ENCODE peak calls at places on chromosomes 1 and 21, in ten cellular contexts. W is effector memory CD4-positive, alpha-beta T cell; S is heart left ventricle; E is naive thymus-derived CD4-positive, alpha-beta T cell; G is mesendoderm; F is heart right ventricle; C is RWPE2; Q is sigmoid colon; M is aorta; N is GM23338. D is an unnamed sample.

GRCh38 chr1:22326372-22326915 is 125.2 kb upstream of the ZBTB40 start:
- DNase-seq in S (no peak), W (no peak), M (no peak), N (no peak), C (no peak), Q (no peak), F (no peak), E (no peak), G (no peak), D (no peak)

GRCh38 chr1:187433598-187433997 is 604.8 kb downstream of the PLA2G4A start:
- DNase-seq in E (no peak), Q (no peak), S (no peak), N (no peak), M (no peak), W (no peak), C (no peak), F (no peak), G (no peak), D (no peak)

GRCh38 chr1:157193702-157194391 is 55.7 kb upstream of the ETV3 start:
- DNase-seq in M (peak; percentile 67), S (no peak), C (no peak), Q (no peak), G (peak; percentile 83), F (peak; percentile 17), W (no peak), N (peak; percentile 91), E (peak; percentile 30), D (peak; percentile 77)

GRCh38 chr1:78543941-78544630 is 53.3 kb downstream of the PTGFR start:
- DNase-seq in C (no peak), Q (no peak), N (no peak), F (no peak), G (no peak), E (no peak), S (no peak), M (no peak), W (no peak), D (no peak)

GRCh38 chr21:25934130-25934529 is 199.4 kb downstream of the GABPA start:
- DNase-seq in N (no peak), C (no peak), F (no peak), G (no peak), E (no peak), Q (no peak), W (no peak), S (no peak), M (no peak), D (no peak)

GRCh38 chr1:89781494-89782126 is 39.2 kb upstream of the LRRC8D start:
- DNase-seq in W (peak; percentile 36), Q (no peak), S (no peak), N (no peak), C (no peak), E (peak; percentile 70), M (no peak), F (no peak), G (no peak), D (no peak)

GRCh38 chr1:168972887-168973286 is 133.6 kb upstream of the ATP1B1 start:
- DNase-seq in C (no peak), M (no peak), F (no peak), E (no peak), S (no peak), G (no peak), N (no peak), W (no peak), Q (no peak), D (no peak)

GRCh38 chr1:99218999-99219398 is 45.3 kb upstream of the PLPPR4 start:
- DNase-seq in S (no peak), G (no peak), Q (no peak), C (no peak), F (no peak), N (no peak), W (no peak), E (no peak), M (no peak), D (no peak)

GRCh38 chr1:17494114-17494729 is 45.3 kb upstream of the ARHGEF10L start:
- DNase-seq in W (peak; percentile 12), Q (peak; percentile 83), F (peak; percentile 56), G (peak; percentile 99), M (peak; percentile 73), N (peak; percentile 95), E (peak; percentile 48), C (peak; percentile 71), S (peak; percentile 82), D (peak; percentile 79)

GRCh38 chr1:71294178-71294577 is 213.3 kb upstream of the ZRANB2 start:
- DNase-seq in W (no peak), N (no peak), E (no peak), M (no peak), S (no peak), C (no peak), G (no peak), F (no peak), Q (no peak), D (no peak)

GRCh38 chr1:37905624-37906196 is 41.1 kb downstream of the INPP5B start:
- DNase-seq in F (no peak), E (no peak), S (no peak), W (no peak), Q (no peak), G (peak; percentile 32), N (peak; percentile 8), M (no peak), C (no peak), D (no peak)

GRCh38 chr1:33008051-33008914 is 28.4 kb downstream of the AK2 start:
- DNase-seq in G (no peak), E (no peak), W (no peak), C (no peak), Q (no peak), M (no peak), S (no peak), N (no peak), F (no peak), D (peak; percentile 79)

GRCh38 chr1:234621657-234622335 is 11.8 kb upstream of the IRF2BP2 start:
- DNase-seq in G (no peak), E (no peak), W (no peak), M (no peak), N (no peak), S (no peak), Q (no peak), C (no peak), F (no peak), D (no peak)

GRCh38 chr1:41486892-41487728 is 2.6 kb upstream of the EDN2 start:
- DNase-seq in Q (no peak), N (peak; percentile 45), G (peak; percentile 53), E (no peak), M (peak; percentile 46), S (peak; percentile 44), W (no peak), C (no peak), F (no peak), D (no peak)
- H3K4me1 ChIP-seq in Q (peaks cover 54% of the 10 kb centered on the region), N (peaks cover 26% of the 10 kb centered on the region), G (peaks cover 15% of the 10 kb centered on the region), E (no peaks in the 10 kb centered on the region), M (no peaks in the 10 kb centered on the region), S (peaks cover 16% of the 10 kb centered on the region), W (no peaks in the 10 kb centered on the region), C (peaks cover 29% of the 10 kb centered on the region), F (peaks cover 23% of the 10 kb centered on the region), D (peaks cover 57% of the 10 kb centered on the region)

DNA sequence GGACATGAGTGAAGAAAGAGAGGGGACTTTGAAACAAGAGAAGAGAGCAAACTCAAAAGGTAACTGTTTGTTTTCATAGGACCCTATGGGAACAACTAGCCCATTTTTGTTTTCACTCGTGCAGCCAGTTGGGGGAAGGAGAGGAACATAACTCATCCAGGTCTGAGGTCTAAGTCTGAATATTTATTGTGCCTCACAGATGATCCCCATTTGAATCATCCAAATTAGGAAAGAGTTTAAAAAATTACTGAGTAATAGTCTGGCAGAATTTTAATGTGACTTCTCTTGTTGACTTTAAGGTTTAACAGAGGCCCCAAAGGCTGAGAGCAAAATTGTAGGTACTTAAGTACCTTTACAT is 10.4 kb upstream of the TSPAN2 start:
- DNase-seq in M (no peak), C (no peak), W (no peak), Q (no peak), N (no peak), F (no peak), E (no peak), G (no peak), S (no peak), D (no peak)
- H3K27ac ChIP-seq in M (peak overlapping the region; percentile 62), C (peak overlapping the region; percentile 10), W (peak overlapping the region; percentile 96), Q (peak overlapping the region; percentile 85), N (no peak overlapping the region), F (no peak overlapping the region), E (peak overlapping the region; percentile 89), G (no peak overlapping the region), S (no peak overlapping the region), D (no peak overlapping the region)

GRCh38 chr1:39410915-39411436 is 80.5 kb upstream of the BMP8A start:
- DNase-seq in N (peak; percentile 84), S (peak; percentile 84), M (peak; percentile 88), F (peak; percentile 88), C (peak; percentile 73), W (peak; percentile 31), G (peak; percentile 89), E (peak; percentile 78), Q (peak; percentile 95), D (peak; percentile 84)

GRCh38 chr1:39407496-39407888 is 83.9 kb upstream of the BMP8A start:
- DNase-seq in W (no peak), N (peak; percentile 36), F (no peak), Q (no peak), M (no peak), S (no peak), E (no peak), C (no peak), G (no peak), D (no peak)

GRCh38 chr1:39407889-39408640 is 83.4 kb upstream of the BMP8A start:
- DNase-seq in F (no peak), W (no peak), N (peak; percentile 72), Q (no peak), E (no peak), S (no peak), M (no peak), C (no peak), G (peak; percentile 86), D (peak; percentile 45)

GRCh38 chr1:39408641-39409054 is 82.8 kb upstream of the BMP8A start:
- DNase-seq in F (peak; percentile 96), S (peak; percentile 97), N (peak; percentile 97), Q (peak; percentile 98), W (peak; percentile 84), G (peak; percentile 98), E (peak; percentile 72), M (peak; percentile 97), C (peak; percentile 97), D (peak; percentile 96)

DNA sequence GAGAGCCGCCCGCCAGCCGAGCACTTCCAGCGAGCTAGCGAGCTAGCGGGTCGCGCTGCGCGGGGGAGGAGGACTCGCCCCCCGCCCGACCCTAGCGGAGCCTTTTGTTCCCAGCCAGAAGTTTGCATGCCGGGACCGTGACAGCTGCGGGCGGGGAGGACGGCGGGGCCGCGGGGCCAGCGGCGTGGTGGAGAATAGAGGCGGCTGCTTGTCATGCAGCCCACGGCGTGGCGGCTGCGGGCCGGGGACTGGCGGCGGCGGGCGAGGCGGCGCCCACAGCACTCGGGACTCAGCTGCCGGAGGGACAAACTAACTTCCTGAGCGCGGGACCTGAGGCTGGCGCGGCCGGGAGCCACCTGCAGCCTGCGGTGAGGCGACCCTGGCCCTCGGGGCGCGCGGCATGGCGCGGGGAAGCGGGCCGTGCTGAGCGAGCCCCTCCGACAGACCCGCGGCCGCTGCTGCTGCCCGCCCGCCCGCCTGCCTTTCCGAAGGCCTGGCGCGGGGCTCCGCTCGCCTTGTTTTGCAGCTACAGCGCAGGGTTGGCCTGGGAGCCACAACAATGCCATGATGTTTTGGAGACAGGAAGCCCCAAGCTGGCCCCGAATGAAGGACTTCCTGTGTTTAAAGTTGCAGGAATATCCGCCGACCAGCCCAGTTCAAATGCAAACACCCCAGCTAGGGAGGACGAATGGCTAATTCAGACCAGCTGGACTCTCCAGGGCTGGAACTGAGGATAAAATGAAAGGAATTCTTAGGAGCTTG is 82.2 kb upstream of the BMP8A start:
- DNase-seq in W (no peak), E (no peak), C (no peak), M (peak; percentile 72), F (peak; percentile 70), G (peak; percentile 73), S (peak; percentile 75), Q (peak; percentile 80), N (peak; percentile 82), D (peak; percentile 50)
- H3K4me1 ChIP-seq in W (peaks cover 17% of the 10 kb centered on the region), E (peaks cover 34% of the 10 kb centered on the region), C (peaks cover 45% of the 10 kb centered on the region), M (peaks cover 4% of the 10 kb centered on the region), F (peaks cover 83% of the 10 kb centered on the region), G (peaks cover 12% of the 10 kb centered on the region), S (peaks cover 79% of the 10 kb centered on the region), Q (peaks cover 86% of the 10 kb centered on the region), N (peaks cover 44% of the 10 kb centered on the region), D (peaks cover 82% of the 10 kb centered on the region)

GRCh38 chr1:3049905-3050304 is 19.1 kb upstream of the PRDM16 start:
- DNase-seq in Q (peak; percentile 53), F (no peak), G (no peak), N (no peak), W (no peak), S (peak; percentile 60), C (no peak), M (no peak), E (no peak), D (no peak)
- H3K27ac ChIP-seq in Q (no peak overlapping the region), F (no peak overlapping the region), G (no peak overlapping the region), N (no peak overlapping the region), W (no peak overlapping the region), S (no peak overlapping the region), C (no peak overlapping the region), M (no peak overlapping the region), E (no peak overlapping the region), D (no peak overlapping the region)